ENCODE peak calls at places on chromosomes 6 and 20, in seven cellular contexts. V is K562, C is osteoblast, J is A549, R is IMR-90, X is mesendoderm, F is GM23338. D is an unnamed sample.

GRCh38 chr20:35616465-35617396 is 1.1 kb downstream of the SPAG4 start:
- DNase-seq in C (peak; percentile 98), J (peak; percentile 86), F (peak; percentile 100), V (peak; percentile 100), X (peak; percentile 86), R (peak; percentile 99), D (peak; percentile 98)

GRCh38 chr20:48767269-48767960 is 60.4 kb downstream of the PREX1 start:
- DNase-seq in R (no peak), C (no peak), J (no peak), V (no peak), X (no peak), F (no peak), D (no peak)

GRCh38 chr20:63692436-63693078 is 3.9 kb upstream of the TNFRSF6B start:
- DNase-seq in R (no peak), V (no peak), J (peak; percentile 76), C (peak; percentile 95), F (no peak), X (no peak), D (no peak)

GRCh38 chr6:82397962-82398692 is 34.5 kb downstream of the TPBG start:
- DNase-seq in V (no peak), R (peak; percentile 61), F (no peak), X (no peak), J (peak; percentile 25), C (no peak), D (no peak)

GRCh38 chr6:81762132-81762531 is 9.7 kb upstream of the TENT5A start:
- DNase-seq in C (no peak), R (peak; percentile 37), J (no peak), F (no peak), V (no peak), X (no peak), D (no peak)

GRCh38 chr6:39051399-39052122 is 3.0 kb downstream of the GLP1R start:
- DNase-seq in C (peak; percentile 69), J (no peak), X (no peak), F (no peak), R (no peak), V (no peak), D (no peak)

GRCh38 chr20:19274412-19275015 is 62.1 kb downstream of the SLC24A3 start:
- DNase-seq in V (no peak), J (no peak), C (peak; percentile 50), F (no peak), X (no peak), R (no peak), D (no peak)

GRCh38 chr6:73511796-73512195 is 9.0 kb downstream of the EEF1A1 start:
- DNase-seq in R (peak; percentile 8), C (no peak), V (no peak), F (peak; percentile 24), X (peak; percentile 43), J (no peak), D (no peak)

GRCh38 chr6:149563203-149563927 is 2.8 kb upstream of the GINM1 start:
- DNase-seq in V (no peak), J (peak; percentile 10), C (peak; percentile 94), X (no peak), R (peak; percentile 90), F (no peak), D (no peak)

GRCh38 chr6:3755637-3756515 is 4.4 kb upstream of the PXDC1 start:
- DNase-seq in F (peak; percentile 74), V (no peak), R (no peak), X (peak; percentile 78), J (no peak), C (peak; percentile 52), D (no peak)

GRCh38 chr6:69164564-69165252 is 529.6 kb downstream of the ADGRB3 start:
- DNase-seq in X (peak; percentile 78), F (peak; percentile 75), C (no peak), R (no peak), J (peak; percentile 2), V (no peak), D (no peak)

GRCh38 chr6:21201181-21201580 is 392.4 kb upstream of the SOX4 start:
- DNase-seq in F (no peak), V (no peak), X (no peak), C (no peak), J (no peak), R (no peak), D (no peak)

GRCh38 chr6:71768356-71768755 is 118.0 kb upstream of the RIMS1 start:
- DNase-seq in C (no peak), R (no peak), X (peak; percentile 71), V (no peak), J (no peak), F (no peak), D (no peak)

GRCh38 chr6:169158182-169158573 is 95.5 kb downstream of the THBS2 start:
- DNase-seq in J (no peak), C (peak; percentile 93), X (no peak), F (no peak), R (peak; percentile 81), V (no peak), D (no peak)

GRCh38 chr20:10447028-10447427 is 11.9 kb downstream of the SLX4IP start:
- DNase-seq in J (peak; percentile 86), C (peak; percentile 60), F (no peak), R (peak; percentile 84), V (peak; percentile 36), X (no peak), D (no peak)

GRCh38 chr20:58219342-58219700 is 9.1 kb downstream of the ANKRD60 start:
- DNase-seq in V (peak; percentile 18), X (no peak), C (no peak), F (no peak), R (peak; percentile 87), J (peak; percentile 51), D (no peak)

GRCh38 chr20:3749689-3750639 is 17.5 kb downstream of the HSPA12B start:
- DNase-seq in V (peak; percentile 23), R (no peak), F (peak; percentile 87), J (peak; percentile 87), C (peak; percentile 99), X (peak; percentile 72), D (no peak)

GRCh38 chr6:33702345-33702977 is 9.0 kb downstream of the UQCC2 start:
- DNase-seq in J (peak; percentile 57), F (peak; percentile 50), X (peak; percentile 78), V (peak; percentile 50), C (peak; percentile 91), R (peak; percentile 61), D (no peak)

GRCh38 chr20:13363473-13363872 is 142.4 kb downstream of the ISM1 start:
- DNase-seq in C (no peak), F (no peak), X (no peak), R (no peak), J (no peak), V (no peak), D (no peak)

GRCh38 chr20:13364278-13365170 is 143.4 kb downstream of the ISM1 start:
- DNase-seq in F (no peak), R (no peak), V (peak; percentile 42), X (no peak), J (no peak), C (no peak), D (no peak)
- H3K4me2 ChIP-seq in F (no peak overlapping the region), R (no peak overlapping the region), V (no peak overlapping the region), X (no peak overlapping the region), J (no peak overlapping the region), C (no peak overlapping the region), D (no peak overlapping the region)

GRCh38 chr6:154736613-154737259 is 3.5 kb downstream of the SCAF8 start:
- DNase-seq in C (no peak), X (no peak), R (no peak), F (no peak), V (no peak), J (no peak), D (no peak)

GRCh38 chr6:154737424-154737823 is 4.2 kb downstream of the SCAF8 start:
- DNase-seq in X (no peak), F (no peak), J (no peak), C (no peak), R (no peak), V (no peak), D (no peak)

GRCh38 chr6:154740658-154741057 is 7.4 kb downstream of the SCAF8 start:
- DNase-seq in F (no peak), C (no peak), R (no peak), V (no peak), X (no peak), J (no peak), D (no peak)

GRCh38 chr6:154733610-154734379 is 579 bp downstream of the SCAF8 start:
- DNase-seq in C (peak; percentile 99), F (peak; percentile 98), J (peak; percentile 95), V (peak; percentile 98), R (peak; percentile 97), X (peak; percentile 98), D (peak; percentile 55)

DNA sequence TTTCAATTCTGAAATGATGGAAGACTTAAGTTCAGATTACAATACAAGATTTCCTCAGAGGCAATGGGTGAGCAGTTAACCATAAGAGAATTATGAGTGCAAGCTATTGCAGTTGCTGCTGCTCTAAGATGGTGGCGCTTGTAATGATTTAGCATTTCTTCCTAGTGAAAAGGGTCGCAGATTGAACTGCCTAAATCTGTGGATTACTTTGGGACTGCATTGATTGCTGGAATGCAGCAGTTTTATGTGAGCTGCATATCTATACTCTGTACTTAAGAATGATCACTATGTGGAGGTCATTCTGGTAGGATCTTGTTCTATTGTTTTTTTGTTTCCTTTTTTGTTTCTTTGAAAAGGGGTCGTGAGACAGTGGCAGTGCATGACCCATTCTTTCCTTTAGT is 5.3 kb downstream of the SCAF8 start:
- DNase-seq in J (no peak), X (peak; percentile 76), R (peak; percentile 16), V (peak; percentile 19), F (peak; percentile 60), C (no peak), D (no peak)
- H3K4me2 ChIP-seq in J (peak overlapping the region; percentile 29), X (peak overlapping the region; percentile 13), R (no peak overlapping the region), V (no peak overlapping the region), F (peak overlapping the region; percentile 42), C (peak overlapping the region; percentile 20), D (no peak overlapping the region)

DNA sequence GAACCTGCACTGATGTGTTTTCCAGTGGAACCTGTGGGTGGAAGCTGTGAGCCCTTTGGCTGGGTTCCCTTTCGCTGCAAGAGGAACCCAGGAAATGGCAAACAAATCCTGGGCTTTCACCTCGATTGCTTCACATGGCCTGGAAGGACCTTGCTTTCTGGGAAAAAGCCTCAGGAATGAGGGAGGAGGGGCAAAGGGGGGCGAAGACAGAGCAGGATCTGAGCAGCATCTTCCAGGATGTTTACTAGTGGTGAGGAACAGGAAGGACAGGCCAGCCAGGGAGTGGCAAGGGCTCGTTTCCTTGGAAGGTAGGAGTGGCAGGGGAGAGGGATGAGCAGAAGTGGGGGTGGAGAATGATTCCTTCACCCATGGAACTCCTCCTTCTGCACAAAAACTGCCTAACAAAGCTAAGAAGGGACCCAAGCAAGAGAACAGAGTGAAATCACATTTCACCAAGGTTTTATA is 5.9 kb downstream of the SLC2A10 start:
- DNase-seq in V (no peak), J (peak; percentile 81), X (peak; percentile 92), R (peak; percentile 80), C (peak; percentile 86), F (peak; percentile 79), D (no peak)
- H3K4me2 ChIP-seq in V (no peak overlapping the region), J (peak overlapping the region; percentile 51), X (no peak overlapping the region), R (peak overlapping the region; percentile 5), C (no peak overlapping the region), F (no peak overlapping the region), D (no peak overlapping the region)

DNA sequence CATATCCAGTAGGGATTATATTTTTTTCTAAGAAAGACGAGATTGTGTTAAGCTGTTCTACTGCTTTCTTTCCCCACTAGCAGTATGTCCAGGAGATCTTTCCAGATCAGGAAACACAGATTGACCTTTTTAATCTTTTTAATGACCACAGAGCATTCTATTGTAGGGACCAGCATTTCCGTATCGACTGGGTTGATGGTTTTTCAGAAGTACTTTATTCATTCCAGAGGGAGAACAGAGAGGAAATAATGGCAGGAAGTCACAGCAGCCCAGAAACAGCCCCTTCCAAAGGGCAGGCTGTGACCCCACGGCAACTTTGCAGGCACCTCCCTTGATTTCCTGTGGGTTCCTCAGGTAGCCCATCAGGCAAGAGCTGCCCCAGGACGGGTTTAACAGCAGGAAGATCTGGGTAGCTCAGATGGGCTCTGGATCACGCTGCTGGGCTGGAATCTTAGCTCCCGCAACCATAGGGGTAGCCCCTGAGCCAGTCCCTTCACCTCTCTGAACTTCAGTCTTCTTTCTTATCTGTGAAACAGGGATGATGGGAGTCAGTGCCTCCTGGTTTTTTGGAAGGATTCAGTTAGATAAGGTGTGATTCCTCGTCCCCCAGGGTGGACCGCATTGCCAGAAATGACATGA is 23.8 kb upstream of the CHMP4B start:
- DNase-seq in C (no peak), R (no peak), J (no peak), X (no peak), V (no peak), F (no peak), D (no peak)
- H3K4me2 ChIP-seq in C (no peak overlapping the region), R (no peak overlapping the region), J (no peak overlapping the region), X (no peak overlapping the region), V (no peak overlapping the region), F (no peak overlapping the region), D (no peak overlapping the region)

D was measured in keratinocyte.